ENCODE peak calls at places on chromosome 14, in eight cellular contexts. H is NCI-H2081, A is fibroblast of lung, Q is AG08396, M is testis, D is lower leg skin, P is IMR-90, T is HFF-Myc. K is an unnamed sample.

GRCh38 chr14:76350671-76351070 is 25.3 kb upstream of the ESRRB start:
- DNase-seq in H (no peak), A (no peak), Q (no peak), M (no peak), D (no peak), P (no peak), T (no peak), K (no peak)

GRCh38 chr14:74571901-74572828 is 39.9 kb downstream of the LTBP2 start:
- DNase-seq in H (no peak), A (peak; percentile 98), Q (peak; percentile 74), M (peak; percentile 47), D (no peak), P (peak; percentile 100), T (peak; percentile 96), K (peak; percentile 54)

GRCh38 chr14:80434574-80435321 is 223.4 kb upstream of the DIO2 start:
- DNase-seq in H (peak; percentile 35), A (no peak), Q (no peak), M (no peak), D (no peak), P (peak; percentile 45), T (no peak), K (no peak)

GRCh38 chr14:31690056-31690455 is 128.9 kb downstream of the NUBPL start:
- DNase-seq in H (no peak), A (no peak), Q (no peak), M (no peak), D (no peak), P (no peak), T (no peak), K (no peak)

GRCh38 chr14:86003998-86004397 is 474.1 kb downstream of the FLRT2 start:
- DNase-seq in H (no peak), A (peak; percentile 18), Q (peak; percentile 10), M (no peak), D (no peak), P (peak; percentile 87), T (no peak), K (no peak)

GRCh38 chr14:89228921-89229639 is 188.0 kb downstream of the FOXN3 start:
- DNase-seq in H (no peak), A (peak; percentile 42), Q (no peak), M (no peak), D (no peak), P (no peak), T (no peak), K (peak; percentile 77)

GRCh38 chr14:64682173-64682710 is 22.0 kb upstream of the PLEKHG3 start:
- DNase-seq in H (no peak), A (peak; percentile 53), Q (no peak), M (peak; percentile 64), D (no peak), P (peak; percentile 38), T (no peak), K (peak; percentile 68)

GRCh38 chr14:90547968-90548367 is 151.1 kb downstream of the CALM1 start:
- DNase-seq in H (no peak), A (no peak), Q (no peak), M (no peak), D (no peak), P (no peak), T (no peak), K (no peak)

GRCh38 chr14:85483037-85483436 is 46.9 kb upstream of the FLRT2 start:
- DNase-seq in H (no peak), A (no peak), Q (no peak), M (no peak), D (no peak), P (no peak), T (no peak), K (no peak)

GRCh38 chr14:54435500-54435981 is 5.6 kb downstream of the CNIH1 start:
- DNase-seq in H (no peak), A (peak; percentile 57), Q (peak; percentile 37), M (no peak), D (no peak), P (peak; percentile 84), T (no peak), K (no peak)

GRCh38 chr14:100471451-100472093 is 115.6 kb downstream of the BEGAIN start:
- DNase-seq in H (peak; percentile 95), A (no peak), Q (no peak), M (no peak), D (no peak), P (no peak), T (no peak), K (peak; percentile 41)

GRCh38 chr14:75476274-75476995 is 45.8 kb upstream of the BATF start:
- DNase-seq in H (peak; percentile 81), A (peak; percentile 48), Q (no peak), M (peak; percentile 27), D (no peak), P (peak; percentile 29), T (no peak), K (no peak)

GRCh38 chr14:101350710-101351109 is 210.6 kb upstream of the DIO3 start:
- DNase-seq in H (no peak), A (no peak), Q (no peak), M (no peak), D (peak; percentile 54), P (no peak), T (no peak), K (no peak)

GRCh38 chr14:60232185-60232584 is 16.8 kb upstream of the PPM1A start:
- DNase-seq in H (no peak), A (no peak), Q (no peak), M (no peak), D (no peak), P (no peak), T (no peak), K (no peak)

GRCh38 chr14:95609398-95609990 is 74.6 kb downstream of the GLRX5 start:
- DNase-seq in H (peak; percentile 73), A (peak; percentile 9), Q (peak; percentile 30), M (peak; percentile 64), D (no peak), P (peak; percentile 23), T (no peak), K (peak; percentile 73)

GRCh38 chr14:64939817-64940190 is 2.7 kb downstream of the GPX2 start:
- DNase-seq in H (no peak), A (no peak), Q (no peak), M (no peak), D (peak; percentile 26), P (no peak), T (no peak), K (no peak)

GRCh38 chr14:104700747-104701215 is 11.4 kb downstream of the INF2 start:
- DNase-seq in H (no peak), A (no peak), Q (no peak), M (peak; percentile 78), D (no peak), P (no peak), T (no peak), K (no peak)

GRCh38 chr14:30550335-30550734 is 8.6 kb upstream of the G2E3 start:
- DNase-seq in H (no peak), A (no peak), Q (peak; percentile 61), M (no peak), D (no peak), P (peak; percentile 67), T (no peak), K (no peak)

GRCh38 chr14:74988131-74988530 is 14.6 kb upstream of the EIF2B2 start:
- DNase-seq in H (no peak), A (no peak), Q (peak; percentile 65), M (no peak), D (peak; percentile 57), P (peak; percentile 75), T (peak; percentile 84), K (no peak)

GRCh38 chr14:64774272-64774671 is 70.0 kb downstream of the PLEKHG3 start:
- DNase-seq in H (no peak), A (no peak), Q (no peak), M (no peak), D (no peak), P (no peak), T (no peak), K (no peak)

GRCh38 chr14:105065280-105066228 is at the start of gene GPR132:
- DNase-seq in H (no peak), A (no peak), Q (no peak), M (peak; percentile 38), D (no peak), P (no peak), T (no peak), K (peak; percentile 64)

GRCh38 chr14:63492391-63492790 is 50.8 kb downstream of the PPP2R5E start:
- DNase-seq in H (no peak), A (peak; percentile 37), Q (peak; percentile 36), M (no peak), D (no peak), P (peak; percentile 80), T (no peak), K (no peak)

GRCh38 chr14:83838221-83838620 is 1691.7 kb upstream of the FLRT2 start:
- DNase-seq in H (no peak), A (peak; percentile 12), Q (no peak), M (no peak), D (no peak), P (peak; percentile 5), T (no peak), K (no peak)

GRCh38 chr14:100221419-100222218 is 17.3 kb upstream of the YY1 start:
- DNase-seq in H (peak; percentile 66), A (peak; percentile 62), Q (peak; percentile 54), M (peak; percentile 63), D (peak; percentile 87), P (peak; percentile 62), T (no peak), K (peak; percentile 83)

GRCh38 chr14:80212025-80212402 is 710 bp upstream of the DIO2 start:
- DNase-seq in H (no peak), A (peak; percentile 72), Q (peak; percentile 14), M (no peak), D (no peak), P (peak; percentile 67), T (no peak), K (no peak)

GRCh38 chr14:55131782-55132181 is 2.7 kb downstream of the LGALS3 start:
- DNase-seq in H (no peak), A (no peak), Q (no peak), M (no peak), D (no peak), P (peak; percentile 22), T (no peak), K (no peak)

GRCh38 chr14:34981743-34982420 is 910 bp upstream of the SRP54 start:
- DNase-seq in H (no peak), A (no peak), Q (no peak), M (peak; percentile 32), D (no peak), P (peak; percentile 50), T (no peak), K (peak; percentile 23)

GRCh38 chr14:74691456-74691855 is 21.4 kb downstream of the AREL1 start:
- DNase-seq in H (no peak), A (no peak), Q (no peak), M (no peak), D (no peak), P (no peak), T (no peak), K (no peak)

GRCh38 chr14:93546642-93547041 is 115.9 kb downstream of the UNC79 start:
- DNase-seq in H (no peak), A (no peak), Q (no peak), M (no peak), D (no peak), P (no peak), T (no peak), K (no peak)

GRCh38 chr14:51566831-51567582 is 84.7 kb upstream of the FRMD6 start:
- DNase-seq in H (no peak), A (no peak), Q (no peak), M (no peak), D (no peak), P (no peak), T (no peak), K (no peak)

GRCh38 chr14:55438066-55438683 is 2.2 kb downstream of the TBPL2 start:
- DNase-seq in H (peak; percentile 42), A (peak; percentile 74), Q (peak; percentile 51), M (peak; percentile 70), D (no peak), P (peak; percentile 73), T (no peak), K (peak; percentile 62)

GRCh38 chr14:72751276-72752033 is 142.4 kb downstream of the DPF3 start:
- DNase-seq in H (no peak), A (peak; percentile 22), Q (no peak), M (no peak), D (no peak), P (peak; percentile 32), T (no peak), K (no peak)

GRCh38 chr14:71492346-71492745 is 439.9 kb upstream of the RGS6 start:
- DNase-seq in H (no peak), A (peak; percentile 72), Q (no peak), M (no peak), D (no peak), P (peak; percentile 84), T (no peak), K (no peak)

GRCh38 chr14:43522191-43522590 is 984.9 kb downstream of the FSCB start:
- DNase-seq in H (no peak), A (no peak), Q (no peak), M (no peak), D (no peak), P (no peak), T (no peak), K (no peak)

K was measured in adrenal gland.